ENCODE peak calls at places on chromosomes 3 and 15, in four cellular contexts. O, I, P and U are unnamed samples.

GRCh38 chr15:101170568-101171350 is 81.1 kb downstream of the CHSY1 start:
- DNase-seq in O (peak), I (no peak), P (no peak), U (no peak)

GRCh38 chr3:16828815-16829214 is 55.9 kb upstream of the PLCL2 start:
- DNase-seq in O (no peak), I (peak), P (peak), U (no peak)

GRCh38 chr3:12750223-12750622 is 8.8 kb downstream of the TMEM40 start:
- DNase-seq in O (peak), I (peak), P (no peak), U (no peak)

GRCh38 chr3:171811913-171812321 is 1.6 kb upstream of the PLD1 start:
- DNase-seq in O (no peak), I (no peak), P (no peak), U (no peak)

GRCh38 chr3:135868801-135869200 is 96.7 kb upstream of the PPP2R3A start:
- DNase-seq in O (no peak), I (no peak), P (no peak), U (no peak)

GRCh38 chr3:13021141-13021933 is 51.9 kb downstream of the IQSEC1 start:
- DNase-seq in O (no peak), I (peak), P (no peak), U (no peak)

GRCh38 chr15:88727439-88727838 is 75.8 kb upstream of the ACAN start:
- DNase-seq in O (no peak), I (peak), P (no peak), U (no peak)

GRCh38 chr15:98154863-98155262 is 194.4 kb downstream of the ARRDC4 start:
- DNase-seq in O (peak), I (no peak), P (no peak), U (no peak)

GRCh38 chr3:89107461-89108035 is at the start of gene EPHA3:
- DNase-seq in O (peak), I (peak), P (peak), U (peak)

GRCh38 chr3:55453871-55454496 is 33.1 kb downstream of the WNT5A start:
- DNase-seq in O (no peak), I (no peak), P (no peak), U (no peak)

GRCh38 chr3:10531031-10531430 is 25.6 kb upstream of the ATP2B2 start:
- DNase-seq in O (no peak), I (peak), P (no peak), U (no peak)

GRCh38 chr15:89904519-89904918 is 8.2 kb downstream of the ARPIN start:
- DNase-seq in O (no peak), I (no peak), P (no peak), U (no peak)

GRCh38 chr3:125057186-125057850 is 1.5 kb upstream of the HEG1 start:
- DNase-seq in O (peak), I (no peak), P (no peak), U (no peak)

GRCh38 chr15:90261811-90262210 is 3.7 kb upstream of the NGRN start:
- DNase-seq in O (no peak), I (no peak), P (no peak), U (no peak)

GRCh38 chr3:143974181-143974876 is 2.7 kb downstream of the DIPK2A start:
- DNase-seq in O (no peak), I (no peak), P (no peak), U (no peak)

GRCh38 chr3:39378092-39378491 is 5.1 kb upstream of the SLC25A38 start:
- DNase-seq in O (peak), I (peak), P (peak), U (no peak)

GRCh38 chr3:72144773-72145505 is 360.0 kb upstream of the PROK2 start:
- DNase-seq in O (no peak), I (no peak), P (no peak), U (no peak)

GRCh38 chr3:58006661-58007060 is 1.6 kb upstream of the FLNB start:
- DNase-seq in O (no peak), I (no peak), P (no peak), U (no peak)